ENCODE peak calls at places on chromosomes 5 and 9, in eight cellular contexts. L is heart left ventricle, O is A549, G is stomach, T is adrenal gland, Z is body of pancreas, D is sigmoid colon, U is HCT116. Q is an unnamed sample.

GRCh38 chr5:173458819-173459218 is 130.6 kb upstream of the STC2 start:
- DNase-seq in U (no peak), Z (no peak), G (no peak), L (no peak), D (no peak), T (no peak), O (no peak), Q (no peak)

GRCh38 chr5:107467137-107467932 is 203.4 kb downstream of the EFNA5 start:
- DNase-seq in G (no peak), T (no peak), Z (no peak), O (no peak), U (no peak), L (peak; percentile 39), D (no peak), Q (no peak)

GRCh38 chr5:139648205-139649081 is at the start of gene CXXC5:
- DNase-seq in G (peak; percentile 87), O (peak; percentile 81), T (peak; percentile 89), U (no peak), D (peak; percentile 92), L (peak; percentile 90), Z (peak; percentile 92), Q (peak; percentile 83)

GRCh38 chr9:37420271-37421215 is 2.0 kb upstream of the GRHPR start:
- DNase-seq in D (no peak), L (no peak), O (no peak), G (no peak), U (no peak), Z (no peak), T (no peak), Q (no peak)

GRCh38 chr5:34651791-34652190 is 4.3 kb upstream of the RAI14 start:
- DNase-seq in O (no peak), T (no peak), G (no peak), D (no peak), Z (no peak), U (no peak), L (no peak), Q (no peak)

GRCh38 chr9:108836771-108837170 is 19.0 kb downstream of the ACTL7B start:
- DNase-seq in D (no peak), Z (no peak), O (no peak), L (no peak), T (no peak), U (no peak), G (no peak), Q (no peak)

GRCh38 chr5:119055267-119055666 is 15.6 kb upstream of the DMXL1 start:
- DNase-seq in G (no peak), T (no peak), Z (no peak), L (no peak), D (no peak), U (no peak), O (peak; percentile 44), Q (no peak)

GRCh38 chr9:133460405-133461175 is 812 bp downstream of the CACFD1 start:
- DNase-seq in O (peak; percentile 38), Z (peak; percentile 89), D (peak; percentile 86), G (peak; percentile 93), U (no peak), L (peak; percentile 49), T (peak; percentile 86), Q (peak; percentile 73)

GRCh38 chr5:107671742-107672211 is 1.0 kb upstream of the EFNA5 start:
- DNase-seq in U (peak; percentile 47), Z (no peak), L (no peak), G (no peak), D (no peak), O (peak; percentile 82), T (no peak), Q (no peak)

GRCh38 chr5:159933531-159934485 is 17.5 kb downstream of the ADRA1B start:
- DNase-seq in T (no peak), G (no peak), O (no peak), Z (peak; percentile 48), U (no peak), L (no peak), D (no peak), Q (no peak)

GRCh38 chr5:142720561-142721275 is 34.8 kb upstream of the FGF1 start:
- DNase-seq in T (peak; percentile 77), Z (peak; percentile 88), O (peak; percentile 59), D (no peak), G (peak; percentile 77), U (no peak), L (peak; percentile 66), Q (no peak)

GRCh38 chr9:137309368-137310189 is 7.5 kb upstream of the NRARP start:
- DNase-seq in T (no peak), G (no peak), U (no peak), L (no peak), O (no peak), D (no peak), Z (peak; percentile 33), Q (no peak)

GRCh38 chr5:164980480-164980879 is 1475.1 kb downstream of the MAT2B start:
- DNase-seq in D (no peak), T (no peak), O (no peak), U (no peak), Z (no peak), G (no peak), L (no peak), Q (no peak)

GRCh38 chr5:176985516-176985915 is 21.1 kb downstream of the UIMC1 start:
- DNase-seq in L (no peak), D (no peak), T (no peak), G (no peak), Z (no peak), U (no peak), O (no peak), Q (no peak)

GRCh38 chr9:73011956-73012355 is 59.1 kb upstream of the ALDH1A1 start:
- DNase-seq in T (no peak), O (no peak), L (no peak), G (no peak), U (no peak), D (no peak), Z (no peak), Q (no peak)

GRCh38 chr5:170536498-170536897 is 32.7 kb downstream of the KCNIP1 start:
- DNase-seq in O (no peak), Z (no peak), L (no peak), D (peak; percentile 5), T (no peak), G (no peak), U (no peak), Q (no peak)

GRCh38 chr5:19519448-19519847 is 468.6 kb downstream of the CDH18 start:
- DNase-seq in O (no peak), D (no peak), G (no peak), L (no peak), Z (no peak), T (no peak), U (no peak), Q (no peak)

DNA sequence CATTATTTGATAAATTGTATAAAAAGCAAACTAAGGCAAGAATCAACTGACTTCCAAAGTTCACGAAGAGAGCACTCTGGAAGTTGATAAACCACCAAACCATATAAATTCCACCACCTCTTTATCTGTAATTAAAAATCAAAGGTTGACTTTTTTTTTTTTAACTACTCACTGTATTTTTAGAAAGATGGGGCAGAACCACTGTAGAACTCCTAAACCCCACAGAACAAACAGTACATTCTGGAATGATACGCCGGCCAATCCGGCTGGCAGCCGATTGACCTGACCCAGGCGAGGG is 435 bp upstream of the CCNG1 start:
- DNase-seq in O (no peak), U (no peak), Z (no peak), T (no peak), G (no peak), D (no peak), L (no peak), Q (no peak)
- TF ChIP-seq POLR2A in O (peak; percentile 63), U (peak; percentile 79), Z (no peak), T (no peak), G (no peak), D (no peak), L (no peak), Q (no peak)

GRCh38 chr9:135010363-135010860 is 77.1 kb upstream of the OLFM1 start:
- DNase-seq in O (no peak), G (no peak), D (no peak), Z (no peak), L (no peak), T (no peak), U (no peak), Q (no peak)

GRCh38 chr9:135009711-135010362 is 77.6 kb upstream of the OLFM1 start:
- DNase-seq in Z (no peak), T (no peak), D (no peak), U (peak; percentile 2), L (no peak), G (no peak), O (no peak), Q (no peak)

GRCh38 chr9:135012166-135012565 is 75.3 kb upstream of the OLFM1 start:
- DNase-seq in D (no peak), O (no peak), L (no peak), U (no peak), G (no peak), T (no peak), Z (no peak), Q (no peak)

GRCh38 chr9:135009051-135009560 is 78.4 kb upstream of the OLFM1 start:
- DNase-seq in L (no peak), T (no peak), G (no peak), U (no peak), D (no peak), O (no peak), Z (no peak), Q (no peak)

DNA sequence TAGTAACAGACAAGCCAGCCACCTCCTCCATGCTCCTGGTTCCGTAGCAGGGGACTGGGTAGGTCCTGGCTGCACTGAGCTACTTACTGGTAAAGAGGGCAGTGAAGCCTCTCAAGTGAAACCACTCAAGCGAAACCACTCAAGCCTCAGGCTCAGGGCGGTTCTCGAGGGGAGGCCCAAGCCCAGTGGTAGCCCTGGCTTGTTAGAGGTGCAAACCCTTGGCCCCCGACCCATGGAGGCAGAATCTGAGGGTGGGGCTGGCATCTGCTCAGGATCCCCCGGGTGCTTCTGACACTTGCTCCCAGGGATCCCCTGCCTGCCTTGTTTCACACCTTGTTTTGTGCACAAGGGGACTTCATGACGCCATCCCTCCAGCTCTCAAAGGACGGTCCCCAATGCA is 76.5 kb upstream of the OLFM1 start:
- DNase-seq in Z (no peak), T (no peak), D (no peak), L (no peak), O (no peak), G (no peak), U (no peak), Q (no peak)
- TF ChIP-seq POLR2A in Z (no peak), T (no peak), D (no peak), L (no peak), O (no peak), G (no peak), U (no peak), Q (no peak)

DNA sequence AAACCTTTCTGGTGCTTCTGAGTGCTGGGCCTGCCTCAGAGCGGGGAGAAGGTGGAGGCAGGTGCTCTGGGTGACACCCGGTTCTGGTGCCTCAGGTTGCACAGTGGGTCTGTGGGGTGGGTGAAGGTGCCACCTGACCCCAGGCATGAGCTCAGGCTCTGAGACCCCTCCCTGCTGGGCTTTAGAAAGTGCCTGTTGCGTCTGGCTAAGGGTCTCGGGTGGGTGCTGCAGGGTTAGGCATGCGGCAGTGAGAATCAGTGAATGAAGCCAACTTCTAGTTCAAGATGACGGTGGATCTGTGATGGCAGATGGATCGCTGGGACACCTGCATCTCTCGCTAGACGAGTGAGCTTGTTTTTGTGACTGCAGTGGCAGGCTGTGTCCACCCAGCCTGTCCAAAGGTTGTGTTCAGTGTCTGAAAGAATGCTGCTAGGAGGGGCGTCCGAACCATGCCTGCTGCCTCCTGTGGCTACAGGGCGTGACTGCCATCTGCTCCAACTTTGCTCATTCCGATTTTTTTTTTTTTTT is 5.0 kb downstream of the SQSTM1 start:
- DNase-seq in D (peak; percentile 60), Z (no peak), O (peak; percentile 68), U (no peak), L (no peak), T (peak; percentile 61), G (no peak), Q (no peak)
- TF ChIP-seq POLR2A in D (no peak), Z (no peak), O (no peak), U (no peak), L (no peak), T (peak; percentile 11), G (no peak), Q (no peak)

GRCh38 chr9:14315754-14316573 is 2.0 kb upstream of the NFIB start:
- DNase-seq in G (no peak), D (no peak), T (peak; percentile 60), U (no peak), O (peak; percentile 76), L (peak; percentile 50), Z (peak; percentile 29), Q (peak; percentile 56)
- TF ChIP-seq POLR2A in G (no peak), D (no peak), T (peak; percentile 49), U (no peak), O (peak; percentile 1), L (no peak), Z (no peak), Q (no peak)

Q was measured in uterus.